ENCODE peak calls at places on chromosomes 13 and 19, in eight cellular contexts. Y is K562, F is HCT116, K is Panc1, L is upper lobe of left lung, N is HepG2, H is GM23338, G is GM12878. E is an unnamed sample.

GRCh38 chr19:35782589-35782988 is 7.2 kb downstream of the ARHGAP33 start:
- ATAC-seq in F (no peak), Y (no peak), K (no peak), N (no peak), H (no peak), G (no peak), L (no peak), E (no peak)

GRCh38 chr19:32258167-32258566 is 87.2 kb upstream of the ZNF507 start:
- ATAC-seq in N (no peak), K (no peak), H (no peak), G (no peak), F (no peak), L (no peak), Y (no peak), E (no peak)

GRCh38 chr13:96782186-96782585 is 212.1 kb downstream of the OXGR1 start:
- ATAC-seq in F (no peak), H (no peak), L (no peak), G (no peak), K (no peak), N (no peak), Y (no peak), E (no peak)

GRCh38 chr13:24664726-24665409 is 15.3 kb upstream of the ATP12A start:
- ATAC-seq in L (no peak), F (peak; percentile 75), N (no peak), G (no peak), Y (no peak), K (peak; percentile 56), H (no peak), E (no peak)

GRCh38 chr19:42024622-42025111 is 30.6 kb upstream of the ATP1A3 start:
- ATAC-seq in N (no peak), H (no peak), K (no peak), F (no peak), L (peak; percentile 15), Y (no peak), G (no peak), E (peak; percentile 82)

GRCh38 chr19:4108767-4109625 is 14.9 kb downstream of the MAP2K2 start:
- ATAC-seq in G (peak; percentile 94), N (no peak), L (no peak), H (no peak), Y (no peak), K (no peak), F (no peak), E (no peak)

GRCh38 chr19:48720251-48720612 is 707 bp upstream of the MAMSTR start:
- ATAC-seq in N (peak; percentile 6), Y (peak; percentile 44), H (no peak), K (peak; percentile 9), F (peak; percentile 15), G (peak; percentile 46), L (no peak), E (peak; percentile 3)

GRCh38 chr19:281992-282391 is 9.2 kb downstream of the PLPP2 start:
- ATAC-seq in F (peak; percentile 59), K (no peak), N (no peak), Y (peak; percentile 55), G (no peak), L (no peak), H (peak; percentile 14), E (no peak)

GRCh38 chr13:51643114-51643881 is 59.0 kb downstream of the WDFY2 start:
- ATAC-seq in N (peak; percentile 24), F (peak; percentile 61), L (peak; percentile 59), K (peak; percentile 50), H (no peak), G (peak; percentile 18), Y (no peak), E (peak; percentile 25)

GRCh38 chr19:40576181-40576584 is 490 bp upstream of the SHKBP1 start:
- ATAC-seq in G (peak; percentile 57), N (peak; percentile 23), H (peak; percentile 44), K (peak; percentile 70), F (peak; percentile 43), L (peak; percentile 15), Y (peak; percentile 7), E (peak; percentile 4)

GRCh38 chr13:45374917-45375316 is 33.9 kb upstream of the TPT1 start:
- ATAC-seq in K (no peak), N (no peak), G (no peak), H (no peak), Y (no peak), L (no peak), F (no peak), E (no peak)

GRCh38 chr19:2488405-2488941 is 12.5 kb downstream of the GADD45B start:
- ATAC-seq in G (no peak), L (peak; percentile 59), Y (no peak), H (peak; percentile 20), F (no peak), N (peak; percentile 25), K (no peak), E (no peak)

GRCh38 chr13:95445116-95445515 is 107.4 kb upstream of the CLDN10 start:
- ATAC-seq in G (no peak), Y (no peak), F (no peak), L (no peak), K (no peak), N (no peak), H (no peak), E (no peak)

GRCh38 chr19:3193256-3194062 is 7.7 kb downstream of the NCLN start:
- ATAC-seq in L (no peak), H (no peak), Y (peak; percentile 72), K (no peak), F (peak; percentile 33), N (no peak), G (no peak), E (no peak)

GRCh38 chr19:1986357-1987162 is 29.0 kb downstream of the BTBD2 start:
- ATAC-seq in F (peak; percentile 10), N (peak; percentile 16), G (no peak), Y (peak; percentile 19), H (no peak), L (peak; percentile 3), K (no peak), E (no peak)

GRCh38 chr13:51284339-51284738 is 55.2 kb upstream of the SERPINE3 start:
- ATAC-seq in G (no peak), N (no peak), H (peak; percentile 8), K (no peak), Y (no peak), F (no peak), L (no peak), E (no peak)

GRCh38 chr19:3707868-3708206 is 347 bp upstream of the TJP3 start:
- ATAC-seq in L (no peak), H (no peak), F (no peak), K (peak; percentile 9), Y (no peak), G (no peak), N (no peak), E (no peak)

GRCh38 chr19:46369817-46370216 is 22.9 kb downstream of the PPP5C start:
- ATAC-seq in Y (no peak), G (no peak), L (no peak), H (no peak), N (no peak), F (no peak), K (no peak), E (no peak)

GRCh38 chr19:11639602-11640471 is 42.6 kb downstream of the ZNF627 start:
- ATAC-seq in G (peak; percentile 100), L (peak; percentile 100), Y (peak; percentile 99), F (peak; percentile 98), H (peak; percentile 98), N (peak; percentile 98), K (peak; percentile 99), E (peak; percentile 99)

GRCh38 chr19:10402441-10403038 is 802 bp downstream of the CDC37 start:
- ATAC-seq in F (no peak), N (peak; percentile 24), L (no peak), G (no peak), K (no peak), H (no peak), Y (no peak), E (no peak)

GRCh38 chr19:16888629-16889371 is at the start of gene F2RL3:
- ATAC-seq in G (peak; percentile 73), H (peak; percentile 7), L (peak; percentile 25), K (no peak), Y (peak; percentile 19), F (no peak), N (no peak), E (peak; percentile 54)

GRCh38 chr19:16887353-16888265 is 1.2 kb upstream of the F2RL3 start:
- ATAC-seq in N (no peak), Y (peak; percentile 69), H (no peak), F (no peak), G (no peak), L (no peak), K (no peak), E (no peak)

GRCh38 chr19:16883518-16883917 is 5.3 kb upstream of the F2RL3 start:
- ATAC-seq in L (no peak), K (no peak), H (no peak), G (peak; percentile 30), N (no peak), F (no peak), Y (no peak), E (no peak)

GRCh38 chr19:16885166-16885565 is 3.6 kb upstream of the F2RL3 start:
- ATAC-seq in K (no peak), L (no peak), F (no peak), G (no peak), H (no peak), N (no peak), Y (no peak), E (no peak)

DNA sequence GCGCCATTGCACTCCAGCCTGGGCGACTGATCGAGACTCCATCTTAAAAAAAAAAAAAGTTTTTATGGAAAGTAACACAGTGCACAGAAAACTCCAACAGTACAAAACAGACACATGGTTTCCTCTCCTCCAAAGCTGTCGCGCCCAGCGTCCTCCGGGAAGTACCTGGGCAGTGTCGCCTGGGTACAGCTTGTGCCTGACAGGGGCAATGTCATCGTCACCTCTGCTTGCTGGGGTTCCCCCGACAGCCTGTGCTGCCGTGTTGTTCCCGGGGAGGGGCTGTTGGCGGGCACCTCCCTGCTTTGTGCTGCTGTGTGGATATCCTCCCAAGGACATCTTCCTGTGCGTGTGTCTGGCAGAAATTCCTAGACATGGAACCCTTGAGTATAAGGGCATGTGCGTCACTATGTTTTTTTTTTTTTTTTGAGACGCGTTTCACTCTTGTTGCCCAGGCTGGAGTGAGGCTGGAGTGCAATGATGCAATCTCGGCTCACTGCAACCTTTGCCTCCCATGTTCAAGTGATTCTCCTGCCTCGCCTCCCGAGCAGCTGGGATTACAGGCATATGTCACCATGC is 2.4 kb upstream of the F2RL3 start:
- ATAC-seq in Y (no peak), K (no peak), F (no peak), H (no peak), G (no peak), N (peak; percentile 52), L (peak; percentile 62), E (peak; percentile 72)
- TF ChIP-seq POLR2AphosphoS5 in Y (no peak), K (no peak), F (no peak), H (no peak), G (no peak), N (no peak), L (peak; percentile 98), E (peak; percentile 56)

GRCh38 chr19:38670921-38671398 is 23.5 kb downstream of the ACTN4 start:
- ATAC-seq in Y (no peak), L (no peak), K (peak; percentile 14), G (no peak), N (peak; percentile 71), H (no peak), F (no peak), E (no peak)
- H3K27ac ChIP-seq in Y (peak overlapping the region; percentile 60), L (peak overlapping the region; percentile 67), K (peak overlapping the region; percentile 96), G (no peak overlapping the region), N (peak overlapping the region; percentile 35), H (peak overlapping the region; percentile 40), F (no peak overlapping the region), E (peak overlapping the region; percentile 97)

GRCh38 chr19:52248256-52248655 is 21.1 kb upstream of the ZNF766 start:
- ATAC-seq in K (peak; percentile 91), N (peak; percentile 64), L (peak; percentile 70), H (peak; percentile 88), G (peak; percentile 61), F (peak; percentile 62), Y (peak; percentile 75), E (no peak)
- TF ChIP-seq CTCF in K (peak; percentile 77), N (peak; percentile 71), L (peak; percentile 50), H (peak; percentile 86), G (peak; percentile 15), F (peak; percentile 35), Y (peak; percentile 71), E (peak; percentile 49)

GRCh38 chr19:34475026-34475974 is 6.3 kb upstream of the WTIP start:
- ATAC-seq in H (no peak), L (peak; percentile 77), F (no peak), Y (no peak), G (no peak), N (no peak), K (no peak), E (peak; percentile 67)
- TF ChIP-seq POLR2AphosphoS5 in H (no peak), L (no peak), F (no peak), Y (peak; percentile 20), G (no peak), N (no peak), K (peak; percentile 34), E (no peak)

E was measured in gastroesophageal sphincter.